ENCODE peak calls at places on chromosome 1, in six cellular contexts. O is Caco-2, I is putamen, B is HCEC 1CT, P is NCI-H1436, R is nucleus accumbens. D is an unnamed sample.

GRCh38 chr1:178702141-178702540 is 22.9 kb upstream of the RALGPS2 start:
- DNase-seq in O (no peak), B (peak; percentile 77), P (no peak), R (no peak), I (no peak), D (no peak)

GRCh38 chr1:10225573-10225972 is 15.2 kb downstream of the KIF1B start:
- DNase-seq in O (no peak), P (no peak), I (no peak), R (no peak), B (no peak), D (no peak)

GRCh38 chr1:169874229-169874628 is 19.5 kb downstream of the SCYL3 start:
- DNase-seq in O (no peak), B (peak; percentile 73), R (no peak), P (no peak), I (no peak), D (no peak)

GRCh38 chr1:38735651-38736161 is 123.9 kb downstream of the RRAGC start:
- DNase-seq in B (no peak), O (no peak), R (no peak), P (no peak), I (no peak), D (no peak)

GRCh38 chr1:2986549-2987305 is 34.5 kb upstream of the ACTRT2 start:
- DNase-seq in B (no peak), O (no peak), I (no peak), P (no peak), R (no peak), D (no peak)

GRCh38 chr1:150976879-150977694 is 2.5 kb upstream of the CERS2 start:
- DNase-seq in R (peak; percentile 74), I (peak; percentile 76), P (no peak), B (peak; percentile 27), O (no peak), D (no peak)

GRCh38 chr1:183908095-183908494 is 103.2 kb downstream of the RGL1 start:
- DNase-seq in O (no peak), B (no peak), R (no peak), P (no peak), I (no peak), D (no peak)

GRCh38 chr1:17207046-17207445 is 2.1 kb downstream of the PADI1 start:
- DNase-seq in I (peak; percentile 42), B (no peak), P (no peak), O (no peak), R (peak; percentile 28), D (no peak)

GRCh38 chr1:179876289-179876715 is 1.3 kb downstream of the TOR1AIP2 start:
- DNase-seq in I (no peak), R (no peak), P (no peak), O (no peak), B (no peak), D (peak; percentile 71)

D was measured in dermis microvascular lymphatic vessel endothelial cell.